ENCODE peak calls at places on chromosomes 5 and 9, in eight cellular contexts. W is HCEC 1CT; K is Peyer's patch; G is activated naive CD4-positive, alpha-beta T cell treated with Interleukin-2 at 50 U/mL for 16 hours; J is erythroblast; N is stimulated activated CD4-positive, alpha-beta T cell treated with anti-CD3 and anti-CD28 coated beads, Interleukin-1b, Interleukin-23, amount 100 ng/mL, for 4 hours; B is anterior cingulate cortex; P is stimulated activated naive CD4-positive, alpha-beta T cell. Q is an unnamed sample.

GRCh38 chr5:73448451-73449136 is at the start of gene FOXD1:
- DNase-seq in W (peak), P (no peak), N (no peak), B (no peak), J (peak), K (peak), G (peak), Q (peak)

GRCh38 chr5:114450516-114450909 is 88.6 kb downstream of the KCNN2 start:
- DNase-seq in B (no peak), G (no peak), J (no peak), K (no peak), P (no peak), N (no peak), W (no peak), Q (no peak)

GRCh38 chr9:91119147-91119546 is 242.6 kb downstream of the AUH start:
- DNase-seq in K (no peak), B (no peak), P (no peak), W (peak), G (no peak), J (no peak), N (no peak), Q (no peak)

GRCh38 chr5:170736966-170737365 is 46.6 kb upstream of the GABRP start:
- DNase-seq in B (no peak), P (no peak), K (no peak), W (no peak), G (no peak), J (no peak), N (no peak), Q (no peak)

GRCh38 chr5:17805426-17805825 is 171.2 kb downstream of the TAF11L14 start:
- DNase-seq in B (no peak), G (no peak), N (no peak), P (no peak), K (no peak), J (no peak), W (no peak), Q (no peak)

GRCh38 chr5:111681414-111681790 is 75.6 kb downstream of the NREP start:
- DNase-seq in W (no peak), K (no peak), P (no peak), J (no peak), G (no peak), B (no peak), N (no peak), Q (no peak)

GRCh38 chr5:2629035-2629434 is 122.4 kb downstream of the IRX2 start:
- DNase-seq in P (no peak), W (no peak), B (no peak), N (no peak), J (no peak), G (no peak), K (no peak), Q (no peak)

GRCh38 chr9:27385606-27386005 is 88.7 kb upstream of the EQTN start:
- DNase-seq in N (no peak), J (no peak), W (no peak), K (no peak), B (no peak), G (no peak), P (no peak), Q (no peak)

GRCh38 chr9:18947772-18948391 is 85.1 kb downstream of the SAXO1 start:
- DNase-seq in N (no peak), P (no peak), J (no peak), K (no peak), B (no peak), G (no peak), W (no peak), Q (no peak)

GRCh38 chr5:163730206-163730782 is 224.9 kb downstream of the MAT2B start:
- DNase-seq in P (no peak), G (no peak), J (no peak), K (no peak), B (no peak), N (no peak), W (no peak), Q (no peak)

GRCh38 chr9:11038956-11039355 is 426.2 kb upstream of the PTPRD start:
- DNase-seq in J (no peak), P (no peak), W (no peak), N (no peak), G (no peak), K (no peak), B (no peak), Q (no peak)

GRCh38 chr5:82174128-82174918 is 103.8 kb downstream of the RPS23 start:
- DNase-seq in P (no peak), J (peak), K (peak), N (peak), W (peak), B (no peak), G (peak), Q (peak)

GRCh38 chr5:107669543-107670027 is 1.2 kb downstream of the EFNA5 start:
- DNase-seq in N (no peak), K (no peak), J (no peak), P (no peak), W (peak), B (no peak), G (no peak), Q (peak)

Q was measured in stimulated activated naive CD8-positive, alpha-beta T cell treated with anti-CD3 and anti-CD28 coated beads, Interleukin-15, Interleukin-2, amounts not matched to agents 100 U/mL and 50 U/mL, for 24 hours.